ENCODE peak calls at places on chromosome 4, in five cellular contexts. S is heart left ventricle, L is suprapubic skin, T is lower lobe of right lung, X is uterus. M is an unnamed sample.

GRCh38 chr4:87965501-87965975 is 10.0 kb upstream of the SPP1 start:
- DNase-seq in S (peak), L (no peak), T (no peak), X (no peak), M (no peak)

GRCh38 chr4:48570646-48571220 is 80.7 kb downstream of the ZAR1 start:
- DNase-seq in S (no peak), L (no peak), T (no peak), X (no peak), M (no peak)

GRCh38 chr4:166991162-166991561 is 243.1 kb downstream of the SPOCK3 start:
- DNase-seq in S (no peak), L (no peak), T (no peak), X (no peak), M (no peak)

GRCh38 chr4:111281219-111281618 is 658.3 kb upstream of the PITX2 start:
- DNase-seq in S (no peak), L (no peak), T (no peak), X (no peak), M (no peak)

GRCh38 chr4:139144911-139145551 is 32.0 kb downstream of the ELF2 start:
- DNase-seq in S (no peak), L (no peak), T (no peak), X (no peak), M (no peak)

GRCh38 chr4:95294291-95294690 is 254.5 kb downstream of the UNC5C start:
- DNase-seq in S (no peak), L (no peak), T (no peak), X (no peak), M (no peak)

GRCh38 chr4:31649878-31650277 is 929.7 kb downstream of the PCDH7 start:
- DNase-seq in S (no peak), L (no peak), T (no peak), X (no peak), M (no peak)

GRCh38 chr4:145083891-145084640 is 13.9 kb downstream of the ANAPC10 start:
- DNase-seq in S (no peak), L (no peak), T (no peak), X (no peak), M (no peak)

GRCh38 chr4:54800831-54801530 is 143.2 kb downstream of the KIT start:
- DNase-seq in S (no peak), L (no peak), T (no peak), X (no peak), M (no peak)

GRCh38 chr4:26996745-26997144 is 136.1 kb downstream of the STIM2 start:
- DNase-seq in S (no peak), L (no peak), T (no peak), X (no peak), M (no peak)
- H3K4me3 ChIP-seq in S (no peak), L (no peak), T (no peak), X (no peak), M (no peak)

GRCh38 chr4:170017252-170017651 is 8.9 kb downstream of the MFAP3L start:
- DNase-seq in S (no peak), L (no peak), T (no peak), X (no peak), M (no peak)
- H3K27ac ChIP-seq in S (no peak), L (no peak), T (no peak), X (no peak), M (no peak)

DNA sequence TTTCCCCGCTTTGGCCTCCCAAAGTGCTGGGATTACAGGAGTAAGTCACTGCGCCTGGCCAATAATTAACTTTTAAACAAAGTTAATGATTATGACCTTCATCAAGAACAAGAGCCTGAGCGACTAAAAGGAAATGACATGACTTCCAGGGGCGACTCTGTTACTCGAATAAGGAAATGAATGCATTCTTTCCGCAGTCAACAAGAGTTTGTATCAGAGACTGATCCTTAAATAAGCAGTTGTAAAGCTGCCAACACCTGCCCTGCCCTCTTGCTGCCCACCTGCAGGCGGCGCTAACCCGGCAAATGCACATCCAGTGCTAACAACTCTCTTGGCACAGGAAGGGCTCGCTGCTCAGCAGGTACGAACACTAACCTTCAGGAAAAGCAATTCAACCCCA is 27.3 kb downstream of the WDR1 start:
- DNase-seq in S (peak), L (no peak), T (peak), X (no peak), M (no peak)
- TF ChIP-seq CTCF in S (peak), L (peak), T (peak), X (no peak), M (no peak)

GRCh38 chr4:100588076-100588475 is 70.3 kb upstream of the EMCN start:
- DNase-seq in S (no peak), L (no peak), T (no peak), X (no peak), M (no peak)

GRCh38 chr4:100591156-100591876 is 73.5 kb upstream of the EMCN start:
- DNase-seq in S (peak), L (no peak), T (peak), X (no peak), M (no peak)

GRCh38 chr4:100590308-100590707 is 72.5 kb upstream of the EMCN start:
- DNase-seq in S (no peak), L (no peak), T (no peak), X (no peak), M (no peak)

GRCh38 chr4:100593933-100594332 is 76.1 kb upstream of the EMCN start:
- DNase-seq in S (no peak), L (no peak), T (no peak), X (no peak), M (no peak)
- H3K4me3 ChIP-seq in S (no peak), L (no peak), T (no peak), X (no peak), M (no peak)

DNA sequence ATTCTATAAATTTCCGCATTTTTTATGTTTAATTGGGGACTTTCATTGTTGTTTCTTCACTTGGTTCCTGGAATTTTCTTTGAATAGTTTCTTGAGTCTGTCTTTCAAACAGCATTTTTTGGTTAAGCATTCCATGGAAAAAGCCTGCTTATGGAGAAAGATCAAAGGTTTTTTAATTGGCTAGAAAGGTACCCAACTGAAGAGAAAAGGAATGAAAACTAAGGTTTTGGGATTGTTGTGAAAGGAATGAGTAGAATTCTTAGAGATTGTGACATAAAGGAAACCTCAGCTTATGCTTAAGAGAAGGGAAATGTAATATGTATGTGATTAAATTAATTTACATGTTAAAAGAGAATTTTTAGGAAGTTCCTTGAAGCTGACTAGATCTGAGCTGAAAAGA is 82.8 kb downstream of the CCKAR start:
- DNase-seq in S (no peak), L (no peak), T (no peak), X (no peak), M (no peak)
- H3K27ac ChIP-seq in S (no peak), L (no peak), T (no peak), X (no peak), M (no peak)

M was measured in breast epithelium.